ENCODE peak calls at places on chromosomes 16 and 17, in ten cellular contexts. One of them, this sample, is unnamed.

GRCh38 chr16:68995011-68995504 is 110.4 kb upstream of the HAS3 start:
- DNase-seq in left ventricle myocardium inferior: no peak
- DNase-seq in A549: peak; percentile 84
- DNase-seq in transverse colon: no peak
- DNase-seq in OCI-LY7: no peak
- DNase-seq in mesendoderm: peak; percentile 88
- DNase-seq in cardiac muscle cell: peak; percentile 51
- DNase-seq in ascending aorta: no peak
- DNase-seq in effector memory CD4-positive, alpha-beta T cell: no peak
- DNase-seq in neural progenitor cell: peak; percentile 59
- DNase-seq in this sample: peak; percentile 17

GRCh38 chr16:72847187-72848044 is 200.5 kb downstream of the ZFHX3 start:
- DNase-seq in transverse colon: no peak
- DNase-seq in left ventricle myocardium inferior: no peak
- DNase-seq in neural progenitor cell: peak; percentile 66
- DNase-seq in cardiac muscle cell: peak; percentile 53
- DNase-seq in OCI-LY7: peak; percentile 34
- DNase-seq in mesendoderm: peak; percentile 67
- DNase-seq in ascending aorta: peak; percentile 68
- DNase-seq in A549: peak; percentile 76
- DNase-seq in effector memory CD4-positive, alpha-beta T cell: no peak
- DNase-seq in this sample: peak; percentile 42

GRCh38 chr17:58166682-58167081 is at the start of gene OR4D2:
- DNase-seq in A549: no peak
- DNase-seq in ascending aorta: no peak
- DNase-seq in cardiac muscle cell: no peak
- DNase-seq in neural progenitor cell: no peak
- DNase-seq in left ventricle myocardium inferior: no peak
- DNase-seq in effector memory CD4-positive, alpha-beta T cell: no peak
- DNase-seq in mesendoderm: no peak
- DNase-seq in transverse colon: no peak
- DNase-seq in OCI-LY7: no peak
- DNase-seq in this sample: no peak

GRCh38 chr17:41691031-41691777 is 2.5 kb downstream of the EIF1 start:
- DNase-seq in A549: no peak
- DNase-seq in mesendoderm: no peak
- DNase-seq in transverse colon: no peak
- DNase-seq in OCI-LY7: no peak
- DNase-seq in cardiac muscle cell: no peak
- DNase-seq in ascending aorta: no peak
- DNase-seq in left ventricle myocardium inferior: no peak
- DNase-seq in effector memory CD4-positive, alpha-beta T cell: no peak
- DNase-seq in neural progenitor cell: no peak
- DNase-seq in this sample: no peak

GRCh38 chr17:76670020-76670707 is 26.6 kb upstream of the ST6GALNAC1 start:
- DNase-seq in effector memory CD4-positive, alpha-beta T cell: no peak
- DNase-seq in mesendoderm: no peak
- DNase-seq in cardiac muscle cell: no peak
- DNase-seq in ascending aorta: no peak
- DNase-seq in OCI-LY7: no peak
- DNase-seq in transverse colon: no peak
- DNase-seq in neural progenitor cell: no peak
- DNase-seq in left ventricle myocardium inferior: no peak
- DNase-seq in A549: no peak
- DNase-seq in this sample: no peak

GRCh38 chr16:3998793-3999478 is 117.3 kb downstream of the ADCY9 start:
- DNase-seq in mesendoderm: peak; percentile 41
- DNase-seq in effector memory CD4-positive, alpha-beta T cell: no peak
- DNase-seq in transverse colon: no peak
- DNase-seq in OCI-LY7: no peak
- DNase-seq in neural progenitor cell: no peak
- DNase-seq in A549: peak; percentile 51
- DNase-seq in ascending aorta: no peak
- DNase-seq in cardiac muscle cell: peak; percentile 73
- DNase-seq in left ventricle myocardium inferior: no peak
- DNase-seq in this sample: peak; percentile 82

GRCh38 chr17:76446449-76447231 is 6.3 kb downstream of the UBE2O start:
- DNase-seq in mesendoderm: peak; percentile 86
- DNase-seq in ascending aorta: no peak
- DNase-seq in left ventricle myocardium inferior: no peak
- DNase-seq in effector memory CD4-positive, alpha-beta T cell: no peak
- DNase-seq in cardiac muscle cell: peak; percentile 81
- DNase-seq in neural progenitor cell: no peak
- DNase-seq in OCI-LY7: no peak
- DNase-seq in transverse colon: no peak
- DNase-seq in A549: peak; percentile 84
- DNase-seq in this sample: peak; percentile 36

GRCh38 chr16:9330036-9330545 is 238.6 kb downstream of the HAPSTR1 start:
- DNase-seq in cardiac muscle cell: no peak
- DNase-seq in neural progenitor cell: no peak
- DNase-seq in mesendoderm: no peak
- DNase-seq in A549: no peak
- DNase-seq in left ventricle myocardium inferior: no peak
- DNase-seq in ascending aorta: no peak
- DNase-seq in effector memory CD4-positive, alpha-beta T cell: no peak
- DNase-seq in transverse colon: no peak
- DNase-seq in OCI-LY7: no peak
- DNase-seq in this sample: no peak

GRCh38 chr16:2470603-2471015 is 488 bp upstream of the NTN3 start:
- DNase-seq in A549: peak; percentile 41
- DNase-seq in left ventricle myocardium inferior: no peak
- DNase-seq in ascending aorta: no peak
- DNase-seq in mesendoderm: no peak
- DNase-seq in OCI-LY7: peak; percentile 67
- DNase-seq in neural progenitor cell: no peak
- DNase-seq in effector memory CD4-positive, alpha-beta T cell: no peak
- DNase-seq in transverse colon: no peak
- DNase-seq in cardiac muscle cell: no peak
- DNase-seq in this sample: peak; percentile 65

GRCh38 chr17:75263051-75263450 is 1.4 kb downstream of the MRPS7 start:
- DNase-seq in left ventricle myocardium inferior: no peak
- DNase-seq in transverse colon: no peak
- DNase-seq in A549: no peak
- DNase-seq in neural progenitor cell: no peak
- DNase-seq in OCI-LY7: no peak
- DNase-seq in effector memory CD4-positive, alpha-beta T cell: no peak
- DNase-seq in mesendoderm: peak; percentile 35
- DNase-seq in ascending aorta: no peak
- DNase-seq in cardiac muscle cell: no peak
- DNase-seq in this sample: no peak

GRCh38 chr16:8346291-8346690 is 244.0 kb downstream of the TMEM114 start:
- DNase-seq in A549: no peak
- DNase-seq in effector memory CD4-positive, alpha-beta T cell: no peak
- DNase-seq in ascending aorta: no peak
- DNase-seq in left ventricle myocardium inferior: no peak
- DNase-seq in transverse colon: no peak
- DNase-seq in neural progenitor cell: peak; percentile 77
- DNase-seq in cardiac muscle cell: no peak
- DNase-seq in mesendoderm: peak; percentile 46
- DNase-seq in OCI-LY7: no peak
- DNase-seq in this sample: peak; percentile 55

GRCh38 chr16:27226476-27226875 is 23.1 kb downstream of the KDM8 start:
- DNase-seq in A549: no peak
- DNase-seq in mesendoderm: no peak
- DNase-seq in effector memory CD4-positive, alpha-beta T cell: no peak
- DNase-seq in OCI-LY7: no peak
- DNase-seq in neural progenitor cell: no peak
- DNase-seq in left ventricle myocardium inferior: no peak
- DNase-seq in cardiac muscle cell: no peak
- DNase-seq in ascending aorta: no peak
- DNase-seq in transverse colon: no peak
- DNase-seq in this sample: no peak

GRCh38 chr17:43660262-43660661 is 1.5 kb downstream of the MEOX1 start:
- DNase-seq in neural progenitor cell: no peak
- DNase-seq in transverse colon: no peak
- DNase-seq in effector memory CD4-positive, alpha-beta T cell: no peak
- DNase-seq in mesendoderm: no peak
- DNase-seq in OCI-LY7: no peak
- DNase-seq in ascending aorta: no peak
- DNase-seq in A549: no peak
- DNase-seq in left ventricle myocardium inferior: no peak
- DNase-seq in cardiac muscle cell: no peak
- DNase-seq in this sample: peak; percentile 52

GRCh38 chr16:57446530-57447141 is 549 bp downstream of the CIAPIN1 start:
- DNase-seq in A549: peak; percentile 29
- DNase-seq in cardiac muscle cell: peak; percentile 32
- DNase-seq in OCI-LY7: peak; percentile 62
- DNase-seq in neural progenitor cell: no peak
- DNase-seq in transverse colon: peak; percentile 31
- DNase-seq in effector memory CD4-positive, alpha-beta T cell: peak; percentile 5
- DNase-seq in left ventricle myocardium inferior: peak; percentile 36
- DNase-seq in mesendoderm: peak; percentile 40
- DNase-seq in ascending aorta: peak; percentile 72
- DNase-seq in this sample: peak; percentile 45

GRCh38 chr17:73043686-73044581 is 48.6 kb downstream of the SLC39A11 start:
- DNase-seq in mesendoderm: no peak
- DNase-seq in left ventricle myocardium inferior: no peak
- DNase-seq in ascending aorta: no peak
- DNase-seq in neural progenitor cell: no peak
- DNase-seq in cardiac muscle cell: peak; percentile 92
- DNase-seq in OCI-LY7: no peak
- DNase-seq in A549: no peak
- DNase-seq in transverse colon: no peak
- DNase-seq in effector memory CD4-positive, alpha-beta T cell: no peak
- DNase-seq in this sample: no peak

GRCh38 chr17:38509008-38509771 is 80.9 kb downstream of the ARHGAP23 start:
- DNase-seq in cardiac muscle cell: peak; percentile 93
- DNase-seq in ascending aorta: peak; percentile 81
- DNase-seq in left ventricle myocardium inferior: peak; percentile 72
- DNase-seq in transverse colon: peak; percentile 75
- DNase-seq in neural progenitor cell: peak; percentile 94
- DNase-seq in OCI-LY7: peak; percentile 79
- DNase-seq in mesendoderm: peak; percentile 98
- DNase-seq in effector memory CD4-positive, alpha-beta T cell: peak; percentile 41
- DNase-seq in A549: peak; percentile 86
- DNase-seq in this sample: peak; percentile 71

GRCh38 chr17:38511126-38512108 is 83.2 kb downstream of the ARHGAP23 start:
- DNase-seq in neural progenitor cell: no peak
- DNase-seq in transverse colon: no peak
- DNase-seq in cardiac muscle cell: peak; percentile 51
- DNase-seq in ascending aorta: no peak
- DNase-seq in left ventricle myocardium inferior: no peak
- DNase-seq in mesendoderm: peak; percentile 40
- DNase-seq in effector memory CD4-positive, alpha-beta T cell: no peak
- DNase-seq in A549: no peak
- DNase-seq in OCI-LY7: no peak
- DNase-seq in this sample: peak; percentile 69

GRCh38 chr17:38509772-38510423 is 81.6 kb downstream of the ARHGAP23 start:
- DNase-seq in transverse colon: no peak
- DNase-seq in cardiac muscle cell: peak; percentile 38
- DNase-seq in ascending aorta: no peak
- DNase-seq in effector memory CD4-positive, alpha-beta T cell: no peak
- DNase-seq in neural progenitor cell: no peak
- DNase-seq in mesendoderm: peak; percentile 77
- DNase-seq in A549: no peak
- DNase-seq in OCI-LY7: no peak
- DNase-seq in left ventricle myocardium inferior: no peak
- DNase-seq in this sample: no peak

GRCh38 chr17:38512473-38513058 is 84.3 kb downstream of the ARHGAP23 start:
- DNase-seq in cardiac muscle cell: no peak
- DNase-seq in mesendoderm: peak; percentile 19
- DNase-seq in OCI-LY7: no peak
- DNase-seq in neural progenitor cell: peak; percentile 23
- DNase-seq in transverse colon: no peak
- DNase-seq in A549: no peak
- DNase-seq in ascending aorta: no peak
- DNase-seq in effector memory CD4-positive, alpha-beta T cell: no peak
- DNase-seq in left ventricle myocardium inferior: no peak
- DNase-seq in this sample: no peak

GRCh38 chr17:38510424-38511125 is 82.3 kb downstream of the ARHGAP23 start:
- DNase-seq in A549: no peak
- DNase-seq in ascending aorta: no peak
- DNase-seq in OCI-LY7: no peak
- DNase-seq in cardiac muscle cell: peak; percentile 50
- DNase-seq in neural progenitor cell: peak; percentile 94
- DNase-seq in effector memory CD4-positive, alpha-beta T cell: no peak
- DNase-seq in transverse colon: no peak
- DNase-seq in left ventricle myocardium inferior: no peak
- DNase-seq in mesendoderm: peak; percentile 83
- DNase-seq in this sample: peak; percentile 69
- H3K4me3 ChIP-seq in A549: no peak overlapping the region
- H3K4me3 ChIP-seq in ascending aorta: no peak overlapping the region
- H3K4me3 ChIP-seq in OCI-LY7: no peak overlapping the region
- H3K4me3 ChIP-seq in cardiac muscle cell: peak overlapping the region; percentile 27
- H3K4me3 ChIP-seq in neural progenitor cell: peak overlapping the region; percentile 53
- H3K4me3 ChIP-seq in effector memory CD4-positive, alpha-beta T cell: no peak overlapping the region
- H3K4me3 ChIP-seq in transverse colon: no peak overlapping the region
- H3K4me3 ChIP-seq in left ventricle myocardium inferior: peak overlapping the region; percentile 52
- H3K4me3 ChIP-seq in mesendoderm: no peak overlapping the region
- H3K4me3 ChIP-seq in this sample: peak overlapping the region; percentile 38

DNA sequence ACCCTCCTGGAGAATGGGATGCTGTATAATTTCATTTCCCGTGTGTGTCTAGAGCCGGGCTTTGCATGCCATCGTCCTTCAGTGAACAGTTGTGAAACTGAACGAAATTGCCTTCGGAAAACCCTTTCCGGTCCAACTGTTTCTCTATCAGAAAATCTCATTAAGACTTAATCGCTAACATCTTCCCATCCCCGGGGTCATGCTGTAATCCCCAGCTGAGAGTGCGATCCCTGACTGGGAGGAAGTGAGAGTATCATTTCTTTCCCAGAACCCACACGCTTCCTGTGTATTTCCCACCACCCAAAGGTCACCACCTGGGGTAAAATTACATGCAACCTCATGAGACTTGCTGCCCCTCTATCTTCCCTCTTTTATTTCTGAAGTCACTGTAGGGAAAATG is 75.6 kb upstream of the RBFOX1 start:
- DNase-seq in left ventricle myocardium inferior: no peak
- DNase-seq in cardiac muscle cell: no peak
- DNase-seq in neural progenitor cell: no peak
- DNase-seq in OCI-LY7: no peak
- DNase-seq in transverse colon: no peak
- DNase-seq in mesendoderm: peak; percentile 79
- DNase-seq in ascending aorta: no peak
- DNase-seq in A549: no peak
- DNase-seq in effector memory CD4-positive, alpha-beta T cell: no peak
- DNase-seq in this sample: no peak
- H3K4me1 ChIP-seq in left ventricle myocardium inferior: no peaks in the 10 kb centered on the region
- H3K4me1 ChIP-seq in cardiac muscle cell: no peaks in the 10 kb centered on the region
- H3K4me1 ChIP-seq in neural progenitor cell: no peaks in the 10 kb centered on the region
- H3K4me1 ChIP-seq in OCI-LY7: no peaks in the 10 kb centered on the region
- H3K4me1 ChIP-seq in transverse colon: no peaks in the 10 kb centered on the region
- H3K4me1 ChIP-seq in mesendoderm: no peaks in the 10 kb centered on the region
- H3K4me1 ChIP-seq in ascending aorta: no peaks in the 10 kb centered on the region
- H3K4me1 ChIP-seq in A549: no peaks in the 10 kb centered on the region
- H3K4me1 ChIP-seq in effector memory CD4-positive, alpha-beta T cell: no peaks in the 10 kb centered on the region
- H3K4me1 ChIP-seq in this sample: no peaks in the 10 kb centered on the region

GRCh38 chr17:55285340-55286301 is 20.9 kb downstream of the HLF start:
- DNase-seq in effector memory CD4-positive, alpha-beta T cell: no peak
- DNase-seq in OCI-LY7: no peak
- DNase-seq in left ventricle myocardium inferior: peak; percentile 94
- DNase-seq in ascending aorta: peak; percentile 96
- DNase-seq in transverse colon: peak; percentile 87
- DNase-seq in A549: peak; percentile 46
- DNase-seq in neural progenitor cell: no peak
- DNase-seq in mesendoderm: no peak
- DNase-seq in cardiac muscle cell: peak; percentile 93
- DNase-seq in this sample: no peak
- H3K4me3 ChIP-seq in effector memory CD4-positive, alpha-beta T cell: no peak overlapping the region
- H3K4me3 ChIP-seq in OCI-LY7: no peak overlapping the region
- H3K4me3 ChIP-seq in left ventricle myocardium inferior: peak overlapping the region; percentile 42
- H3K4me3 ChIP-seq in ascending aorta: peak overlapping the region; percentile 23
- H3K4me3 ChIP-seq in transverse colon: no peak overlapping the region
- H3K4me3 ChIP-seq in A549: no peak overlapping the region
- H3K4me3 ChIP-seq in neural progenitor cell: no peak overlapping the region
- H3K4me3 ChIP-seq in mesendoderm: no peak overlapping the region
- H3K4me3 ChIP-seq in cardiac muscle cell: no peak overlapping the region
- H3K4me3 ChIP-seq in this sample: no peak overlapping the region

GRCh38 chr17:80029235-80029974 is 6.3 kb downstream of the TBC1D16 start:
- DNase-seq in neural progenitor cell: no peak
- DNase-seq in ascending aorta: peak; percentile 93
- DNase-seq in left ventricle myocardium inferior: peak; percentile 87
- DNase-seq in mesendoderm: peak; percentile 60
- DNase-seq in effector memory CD4-positive, alpha-beta T cell: no peak
- DNase-seq in A549: no peak
- DNase-seq in transverse colon: peak; percentile 68
- DNase-seq in OCI-LY7: no peak
- DNase-seq in cardiac muscle cell: peak; percentile 89
- DNase-seq in this sample: peak; percentile 86
- H3K4me1 ChIP-seq in neural progenitor cell: peaks cover 14% of the 10 kb centered on the region
- H3K4me1 ChIP-seq in ascending aorta: peaks cover 40% of the 10 kb centered on the region
- H3K4me1 ChIP-seq in left ventricle myocardium inferior: peaks cover 34% of the 10 kb centered on the region
- H3K4me1 ChIP-seq in mesendoderm: peaks cover 2% of the 10 kb centered on the region
- H3K4me1 ChIP-seq in effector memory CD4-positive, alpha-beta T cell: no peaks in the 10 kb centered on the region
- H3K4me1 ChIP-seq in A549: peaks cover 17% of the 10 kb centered on the region
- H3K4me1 ChIP-seq in transverse colon: peaks cover 27% of the 10 kb centered on the region
- H3K4me1 ChIP-seq in OCI-LY7: no peaks in the 10 kb centered on the region
- H3K4me1 ChIP-seq in cardiac muscle cell: peaks cover 4% of the 10 kb centered on the region
- H3K4me1 ChIP-seq in this sample: peaks cover 68% of the 10 kb centered on the region

This sample was measured in SJCRH30.